ENCODE peak calls at places on chromosomes 6 and 20, in ten cellular contexts. L, G, M, C, K, P, X, J, N and I are unnamed samples.

GRCh38 chr20:62641749-62642665 is at the start of gene SLCO4A1:
- DNase-seq in L (peak), N (peak), K (peak), C (peak), X (peak), M (peak), G (peak), P (no peak), J (peak), I (peak)

GRCh38 chr6:14816106-14816864 is 429.6 kb upstream of the JARID2 start:
- DNase-seq in L (peak), P (no peak), J (no peak), X (no peak), G (peak), M (peak), K (no peak), N (no peak), C (no peak), I (peak)

GRCh38 chr20:54219751-54220426 is 12.0 kb downstream of the PFDN4 start:
- DNase-seq in G (peak), N (no peak), X (peak), K (peak), L (no peak), C (no peak), P (no peak), M (peak), J (no peak), I (peak)

GRCh38 chr6:119156742-119157494 is 78.5 kb upstream of the FAM184A start:
- DNase-seq in X (no peak), N (no peak), J (no peak), C (no peak), P (no peak), M (no peak), G (no peak), L (no peak), K (no peak), I (no peak)

GRCh38 chr6:16731503-16732018 is 29.7 kb downstream of the ATXN1 start:
- DNase-seq in N (no peak), J (peak), M (no peak), L (no peak), K (no peak), X (no peak), C (no peak), P (no peak), G (no peak), I (no peak)

GRCh38 chr6:26152226-26153101 is 65.2 kb downstream of the HFE start:
- DNase-seq in M (no peak), G (peak), J (no peak), L (no peak), N (no peak), P (no peak), C (no peak), X (no peak), K (no peak), I (no peak)

GRCh38 chr6:15801912-15802311 is 139.1 kb upstream of the DTNBP1 start:
- DNase-seq in P (no peak), L (no peak), X (no peak), K (no peak), C (no peak), J (no peak), G (no peak), M (no peak), N (no peak), I (no peak)

GRCh38 chr20:25207149-25207959 is 11.8 kb downstream of the ENTPD6 start:
- DNase-seq in P (no peak), M (no peak), C (no peak), K (no peak), X (no peak), J (no peak), N (no peak), L (peak), G (no peak), I (no peak)

GRCh38 chr6:5025911-5026819 is 22.3 kb upstream of the RPP40 start:
- DNase-seq in X (peak), K (no peak), L (peak), J (no peak), C (peak), M (peak), G (peak), N (peak), P (no peak), I (peak)

GRCh38 chr6:13989424-13990144 is 64.8 kb downstream of the RNF182 start:
- DNase-seq in C (no peak), M (no peak), P (no peak), J (no peak), N (no peak), L (no peak), G (no peak), K (no peak), X (peak), I (no peak)

GRCh38 chr6:167575201-167575696 is 250.4 kb downstream of the TTLL2 start:
- DNase-seq in X (no peak), C (no peak), P (no peak), M (peak), K (no peak), L (peak), N (no peak), G (no peak), J (no peak), I (no peak)

GRCh38 chr6:93423542-93423941 is 4.2 kb upstream of the EPHA7 start:
- DNase-seq in C (peak), N (no peak), K (no peak), P (no peak), M (peak), L (no peak), G (peak), X (peak), J (peak), I (peak)

GRCh38 chr6:125314019-125314581 is 12.3 kb upstream of the HDDC2 start:
- DNase-seq in L (no peak), M (peak), K (peak), J (peak), C (peak), N (no peak), G (peak), X (peak), P (peak), I (peak)

GRCh38 chr6:29531668-29532067 is 27.9 kb downstream of the UBD start:
- DNase-seq in G (no peak), C (no peak), X (no peak), M (no peak), P (no peak), L (no peak), N (no peak), K (no peak), J (no peak), I (no peak)

GRCh38 chr20:48845000-48845399 is 17.2 kb upstream of the PREX1 start:
- DNase-seq in M (peak), C (no peak), X (no peak), P (no peak), G (no peak), K (no peak), J (no peak), N (no peak), L (no peak), I (no peak)

GRCh38 chr6:82370788-82371187 is 7.2 kb downstream of the TPBG start:
- DNase-seq in K (no peak), M (no peak), G (no peak), J (no peak), P (no peak), N (no peak), X (peak), L (no peak), C (no peak), I (no peak)

GRCh38 chr6:58113960-58114359 is 796.5 kb downstream of the PRIM2 start:
- DNase-seq in C (no peak), M (no peak), L (no peak), P (no peak), N (no peak), K (no peak), G (no peak), J (no peak), X (peak), I (no peak)

GRCh38 chr6:149347067-149347466 is 29.6 kb downstream of the TAB2 start:
- DNase-seq in J (no peak), K (no peak), C (no peak), P (no peak), X (no peak), L (no peak), G (peak), M (peak), N (no peak), I (no peak)

GRCh38 chr6:155387551-155387950 is 68.1 kb downstream of the NOX3 start:
- DNase-seq in G (no peak), N (no peak), J (peak), C (no peak), M (no peak), K (no peak), L (no peak), P (no peak), X (no peak), I (no peak)

GRCh38 chr6:6332873-6333272 is 12.4 kb upstream of the F13A1 start:
- DNase-seq in X (no peak), M (no peak), C (no peak), P (no peak), J (peak), G (no peak), L (no peak), K (no peak), N (no peak), I (no peak)

GRCh38 chr6:74834967-74835366 is 370.9 kb downstream of the COL12A1 start:
- DNase-seq in M (no peak), G (no peak), K (no peak), X (no peak), C (no peak), L (no peak), N (no peak), P (no peak), J (no peak), I (no peak)

GRCh38 chr6:72238900-72239299 is 352.6 kb downstream of the RIMS1 start:
- DNase-seq in L (no peak), C (no peak), X (no peak), P (peak), J (no peak), K (peak), N (no peak), M (no peak), G (peak), I (no peak)

GRCh38 chr6:87832025-87832825 is 130.2 kb upstream of the AKIRIN2 start:
- DNase-seq in X (peak), N (no peak), G (peak), M (peak), L (no peak), C (no peak), P (no peak), J (peak), K (peak), I (peak)

GRCh38 chr6:138442663-138443062 is 38.6 kb downstream of the HEBP2 start:
- DNase-seq in K (no peak), X (no peak), C (no peak), P (no peak), N (no peak), M (no peak), J (no peak), G (no peak), L (no peak), I (no peak)

GRCh38 chr6:88804701-88805100 is 158.7 kb downstream of the RNGTT start:
- DNase-seq in G (peak), K (peak), M (no peak), L (no peak), X (no peak), P (no peak), N (no peak), C (no peak), J (no peak), I (no peak)

GRCh38 chr20:20184149-20184548 is 131.8 kb downstream of the CFAP61 start:
- DNase-seq in M (no peak), X (peak), N (no peak), C (no peak), J (peak), G (no peak), L (no peak), P (no peak), K (no peak), I (no peak)

GRCh38 chr20:21613512-21613911 is 92.0 kb upstream of the PAX1 start:
- DNase-seq in X (no peak), L (no peak), N (no peak), G (no peak), J (no peak), C (peak), P (no peak), M (no peak), K (no peak), I (no peak)

GRCh38 chr20:41086402-41087324 is 50.7 kb upstream of the PLCG1 start:
- DNase-seq in L (no peak), K (no peak), M (no peak), P (no peak), N (no peak), X (no peak), C (no peak), G (no peak), J (no peak), I (peak)

GRCh38 chr6:26240981-26241770 is 123.8 kb upstream of the BTN3A2 start:
- DNase-seq in P (no peak), L (peak), K (peak), X (peak), M (peak), N (no peak), J (peak), C (peak), G (peak), I (peak)

DNA sequence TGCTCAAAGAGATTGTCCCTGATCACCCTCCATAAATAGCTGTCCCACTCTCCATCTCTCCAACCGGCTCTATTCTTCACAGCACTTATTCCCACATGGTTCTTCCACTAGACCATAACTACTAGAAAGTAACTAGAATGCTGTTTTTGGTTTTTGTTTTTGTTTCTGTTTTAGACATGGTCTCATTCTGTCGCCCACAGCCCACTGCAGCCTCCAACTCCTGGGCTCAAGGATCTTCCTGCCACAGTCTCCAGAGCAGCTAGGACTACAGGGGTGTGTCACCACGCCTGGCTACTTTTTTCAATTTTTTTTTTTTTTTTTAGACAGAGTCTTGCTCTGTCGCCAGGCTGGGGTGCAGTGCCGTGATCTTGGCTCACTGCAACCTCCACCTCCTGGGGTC is 12.3 kb downstream of the MMP24 start:
- DNase-seq in P (no peak), M (no peak), C (no peak), J (peak), X (no peak), L (no peak), K (no peak), N (no peak), G (no peak), I (no peak)
- H3K4me3 ChIP-seq in P (no peak), M (no peak), C (no peak), J (no peak), X (no peak), L (no peak), K (no peak), N (no peak), G (no peak), I (no peak)

DNA sequence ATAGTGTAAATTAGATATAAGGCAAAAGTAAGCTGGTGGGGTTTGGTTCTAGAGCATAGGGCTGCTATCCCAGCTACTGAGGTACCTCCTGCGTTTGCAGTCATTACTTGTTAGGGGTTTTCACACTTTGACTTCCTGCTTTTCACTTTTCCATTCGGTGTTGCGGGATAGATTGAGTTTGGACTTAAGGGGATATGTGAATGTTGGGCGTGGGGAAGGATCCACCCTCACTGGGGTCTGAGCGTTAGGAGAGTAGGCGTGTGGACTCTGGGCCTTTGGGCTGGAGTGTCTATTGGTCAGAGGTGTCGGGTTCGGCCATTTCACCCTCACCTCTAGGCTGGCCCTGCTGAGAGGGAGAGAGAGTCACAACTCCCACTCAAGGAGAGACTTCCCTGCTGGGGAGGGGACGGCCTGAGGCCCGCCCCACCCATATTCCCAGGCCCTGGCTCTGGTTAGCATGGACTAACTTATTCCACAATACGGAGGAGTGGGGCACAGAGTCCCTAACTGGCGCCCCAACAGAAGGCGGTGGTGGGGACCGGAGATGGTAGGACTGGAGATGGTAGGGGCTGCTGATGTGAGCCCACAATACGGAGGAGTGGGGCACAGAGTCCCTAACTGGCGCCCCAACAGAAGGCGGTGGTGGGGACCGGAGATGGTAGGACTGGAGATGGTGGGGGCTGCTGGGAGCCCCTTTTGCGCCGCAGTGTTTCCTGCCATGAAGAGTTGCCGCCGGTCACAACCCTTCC is 1.6 kb upstream of the PTPRA start:
- DNase-seq in N (no peak), J (no peak), M (no peak), X (peak), P (no peak), L (no peak), C (no peak), G (no peak), K (no peak), I (no peak)
- H3K4me3 ChIP-seq in N (peak), J (peak), M (peak), X (peak), P (peak), L (no peak), C (no peak), G (no peak), K (peak), I (no peak)

GRCh38 chr20:56628015-56628872 is 862 bp upstream of the TFAP2C start:
- DNase-seq in X (peak), J (no peak), M (peak), P (no peak), G (no peak), L (no peak), N (no peak), C (peak), K (no peak), I (peak)
- H3K4me3 ChIP-seq in X (peak), J (no peak), M (no peak), P (peak), G (no peak), L (peak), N (peak), C (no peak), K (peak), I (peak)

GRCh38 chr6:41286544-41287346 is at the start of gene TREM1:
- DNase-seq in C (no peak), N (peak), M (peak), X (peak), K (peak), P (no peak), J (no peak), G (no peak), L (no peak), I (peak)
- H3K4me3 ChIP-seq in C (no peak), N (peak), M (no peak), X (no peak), K (no peak), P (no peak), J (no peak), G (no peak), L (no peak), I (no peak)

GRCh38 chr6:43273707-43274106 is 24.4 kb upstream of the SLC22A7 start:
- DNase-seq in C (no peak), N (no peak), L (no peak), X (no peak), M (no peak), J (peak), K (no peak), P (no peak), G (no peak), I (no peak)

GRCh38 chr6:43275782-43276179 is 22.3 kb upstream of the SLC22A7 start:
- DNase-seq in M (no peak), L (no peak), K (no peak), X (peak), P (no peak), C (no peak), G (no peak), J (no peak), N (no peak), I (no peak)

GRCh38 chr6:43274127-43274915 is 23.7 kb upstream of the SLC22A7 start:
- DNase-seq in X (no peak), C (no peak), N (no peak), J (no peak), G (no peak), K (no peak), L (no peak), M (no peak), P (no peak), I (no peak)

GRCh38 chr6:43276180-43277082 is 21.6 kb upstream of the SLC22A7 start:
- DNase-seq in N (no peak), C (no peak), G (no peak), L (no peak), X (peak), J (peak), K (no peak), P (no peak), M (no peak), I (peak)

DNA sequence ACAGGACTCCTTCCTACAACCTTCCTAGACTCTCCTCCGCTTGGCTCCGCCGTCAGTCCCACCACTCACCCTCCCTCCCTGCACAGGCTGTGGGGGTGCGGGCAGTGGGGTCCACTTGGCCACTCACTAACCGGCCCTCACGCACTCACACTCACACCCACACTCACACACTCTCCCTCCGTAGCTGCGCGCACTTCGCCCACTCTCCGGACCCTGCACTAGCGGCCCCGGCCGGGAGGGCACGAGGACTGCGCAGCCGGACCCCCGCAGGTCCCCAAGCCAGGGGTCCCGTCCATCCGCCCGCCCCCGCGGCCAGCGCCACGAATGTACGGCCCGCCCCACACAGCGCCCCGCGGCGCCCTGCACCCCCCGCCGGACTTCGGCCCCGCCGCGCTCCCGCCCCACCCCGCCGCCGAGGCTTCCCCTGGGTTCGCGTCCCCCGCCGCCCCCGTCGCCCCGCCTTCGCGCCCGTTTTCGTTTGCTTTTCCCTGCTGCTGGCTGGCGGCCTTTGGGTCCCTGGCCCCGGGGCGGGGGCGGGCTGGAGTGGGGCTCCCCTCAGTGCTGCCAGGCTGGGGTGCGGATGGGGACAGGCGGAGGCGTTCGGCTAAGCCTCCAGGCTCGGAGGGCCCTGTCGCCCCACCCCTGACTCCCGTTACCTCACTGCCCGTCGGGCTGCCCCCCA is 23.0 kb upstream of the SLC22A7 start:
- DNase-seq in L (no peak), N (peak), C (peak), M (no peak), K (no peak), G (no peak), X (peak), P (no peak), J (no peak), I (no peak)
- H3K4me3 ChIP-seq in L (peak), N (peak), C (no peak), M (no peak), K (peak), G (no peak), X (peak), P (no peak), J (peak), I (peak)

GRCh38 chr6:36641543-36641942 is 37.0 kb upstream of the CDKN1A start:
- DNase-seq in L (no peak), P (no peak), M (no peak), J (no peak), G (no peak), N (no peak), C (no peak), K (no peak), X (no peak), I (no peak)
- H3K4me3 ChIP-seq in L (no peak), P (no peak), M (no peak), J (no peak), G (no peak), N (no peak), C (no peak), K (no peak), X (no peak), I (no peak)